ENCODE peak calls at places on chromosomes 1 and 21, in ten cellular contexts. One of them, this sample, is unnamed.

GRCh38 chr1:25568090-25568833 is 24.9 kb downstream of the LDLRAP1 start:
- DNase-seq in adrenal gland: peak
- DNase-seq in A172: peak
- DNase-seq in GF-D8: no peak
- DNase-seq in stimulated activated CD8-positive, alpha-beta memory T cell treated with anti-CD3 and anti-CD28 coated beads, Interleukin-15, amount 100 ng/mL, for 24 hours: no peak
- DNase-seq in stromal cell of bone marrow: peak
- DNase-seq in A549: no peak
- DNase-seq in T-helper 2 cell: no peak
- DNase-seq in mammary epithelial cell: peak
- DNase-seq in EL: peak
- DNase-seq in this sample: no peak

GRCh38 chr1:2466270-2466665 is 9.8 kb upstream of the PLCH2 start:
- DNase-seq in stromal cell of bone marrow: no peak
- DNase-seq in adrenal gland: no peak
- DNase-seq in EL: no peak
- DNase-seq in GF-D8: no peak
- DNase-seq in A549: no peak
- DNase-seq in A172: no peak
- DNase-seq in mammary epithelial cell: no peak
- DNase-seq in T-helper 2 cell: no peak
- DNase-seq in stimulated activated CD8-positive, alpha-beta memory T cell treated with anti-CD3 and anti-CD28 coated beads, Interleukin-15, amount 100 ng/mL, for 24 hours: no peak
- DNase-seq in this sample: no peak

GRCh38 chr1:28370220-28371010 is 875 bp downstream of the PHACTR4 start:
- DNase-seq in T-helper 2 cell: peak
- DNase-seq in A172: no peak
- DNase-seq in adrenal gland: peak
- DNase-seq in GF-D8: no peak
- DNase-seq in stromal cell of bone marrow: no peak
- DNase-seq in stimulated activated CD8-positive, alpha-beta memory T cell treated with anti-CD3 and anti-CD28 coated beads, Interleukin-15, amount 100 ng/mL, for 24 hours: peak
- DNase-seq in EL: peak
- DNase-seq in A549: peak
- DNase-seq in mammary epithelial cell: no peak
- DNase-seq in this sample: peak

GRCh38 chr1:12548279-12549105 is 69.5 kb downstream of the DHRS3 start:
- DNase-seq in EL: no peak
- DNase-seq in adrenal gland: no peak
- DNase-seq in T-helper 2 cell: no peak
- DNase-seq in stimulated activated CD8-positive, alpha-beta memory T cell treated with anti-CD3 and anti-CD28 coated beads, Interleukin-15, amount 100 ng/mL, for 24 hours: no peak
- DNase-seq in A549: no peak
- DNase-seq in A172: no peak
- DNase-seq in stromal cell of bone marrow: no peak
- DNase-seq in GF-D8: no peak
- DNase-seq in mammary epithelial cell: no peak
- DNase-seq in this sample: no peak

GRCh38 chr1:85563139-85563538 is 17.4 kb upstream of the CCN1 start:
- DNase-seq in T-helper 2 cell: no peak
- DNase-seq in A549: no peak
- DNase-seq in EL: no peak
- DNase-seq in GF-D8: no peak
- DNase-seq in mammary epithelial cell: no peak
- DNase-seq in stimulated activated CD8-positive, alpha-beta memory T cell treated with anti-CD3 and anti-CD28 coated beads, Interleukin-15, amount 100 ng/mL, for 24 hours: no peak
- DNase-seq in adrenal gland: no peak
- DNase-seq in stromal cell of bone marrow: peak
- DNase-seq in A172: no peak
- DNase-seq in this sample: no peak

GRCh38 chr21:14753069-14753465 is 207.0 kb upstream of the SAMSN1 start:
- DNase-seq in GF-D8: no peak
- DNase-seq in adrenal gland: no peak
- DNase-seq in stromal cell of bone marrow: no peak
- DNase-seq in EL: no peak
- DNase-seq in mammary epithelial cell: no peak
- DNase-seq in A549: no peak
- DNase-seq in T-helper 2 cell: no peak
- DNase-seq in stimulated activated CD8-positive, alpha-beta memory T cell treated with anti-CD3 and anti-CD28 coated beads, Interleukin-15, amount 100 ng/mL, for 24 hours: no peak
- DNase-seq in A172: no peak
- DNase-seq in this sample: peak

GRCh38 chr1:82762829-82763532 is 962.2 kb downstream of the ADGRL2 start:
- DNase-seq in T-helper 2 cell: no peak
- DNase-seq in EL: no peak
- DNase-seq in adrenal gland: peak
- DNase-seq in GF-D8: no peak
- DNase-seq in stromal cell of bone marrow: no peak
- DNase-seq in mammary epithelial cell: no peak
- DNase-seq in stimulated activated CD8-positive, alpha-beta memory T cell treated with anti-CD3 and anti-CD28 coated beads, Interleukin-15, amount 100 ng/mL, for 24 hours: no peak
- DNase-seq in A549: no peak
- DNase-seq in A172: no peak
- DNase-seq in this sample: peak

GRCh38 chr21:28025111-28025510 is 967.6 kb downstream of the LTN1 start:
- DNase-seq in A172: no peak
- DNase-seq in stimulated activated CD8-positive, alpha-beta memory T cell treated with anti-CD3 and anti-CD28 coated beads, Interleukin-15, amount 100 ng/mL, for 24 hours: no peak
- DNase-seq in GF-D8: no peak
- DNase-seq in EL: no peak
- DNase-seq in adrenal gland: no peak
- DNase-seq in stromal cell of bone marrow: no peak
- DNase-seq in mammary epithelial cell: no peak
- DNase-seq in A549: no peak
- DNase-seq in T-helper 2 cell: no peak
- DNase-seq in this sample: no peak

GRCh38 chr1:117655220-117655577 is 49.4 kb downstream of the TENT5C start:
- DNase-seq in A172: peak
- DNase-seq in stromal cell of bone marrow: no peak
- DNase-seq in A549: peak
- DNase-seq in T-helper 2 cell: peak
- DNase-seq in EL: peak
- DNase-seq in GF-D8: no peak
- DNase-seq in stimulated activated CD8-positive, alpha-beta memory T cell treated with anti-CD3 and anti-CD28 coated beads, Interleukin-15, amount 100 ng/mL, for 24 hours: no peak
- DNase-seq in adrenal gland: no peak
- DNase-seq in mammary epithelial cell: no peak
- DNase-seq in this sample: peak

GRCh38 chr1:212529211-212529731 is 79.3 kb upstream of the ATF3 start:
- DNase-seq in A549: no peak
- DNase-seq in stimulated activated CD8-positive, alpha-beta memory T cell treated with anti-CD3 and anti-CD28 coated beads, Interleukin-15, amount 100 ng/mL, for 24 hours: no peak
- DNase-seq in EL: peak
- DNase-seq in T-helper 2 cell: no peak
- DNase-seq in stromal cell of bone marrow: peak
- DNase-seq in mammary epithelial cell: peak
- DNase-seq in adrenal gland: peak
- DNase-seq in GF-D8: no peak
- DNase-seq in A172: peak
- DNase-seq in this sample: no peak

GRCh38 chr1:33341190-33341589 is 20.3 kb upstream of the A3GALT2 start:
- DNase-seq in stimulated activated CD8-positive, alpha-beta memory T cell treated with anti-CD3 and anti-CD28 coated beads, Interleukin-15, amount 100 ng/mL, for 24 hours: no peak
- DNase-seq in EL: no peak
- DNase-seq in adrenal gland: no peak
- DNase-seq in mammary epithelial cell: no peak
- DNase-seq in T-helper 2 cell: no peak
- DNase-seq in A549: no peak
- DNase-seq in A172: no peak
- DNase-seq in stromal cell of bone marrow: no peak
- DNase-seq in GF-D8: no peak
- DNase-seq in this sample: no peak

GRCh38 chr1:78032964-78033796 is 12.6 kb upstream of the GIPC2 start:
- DNase-seq in A172: no peak
- DNase-seq in mammary epithelial cell: no peak
- DNase-seq in adrenal gland: no peak
- DNase-seq in GF-D8: no peak
- DNase-seq in T-helper 2 cell: no peak
- DNase-seq in stromal cell of bone marrow: no peak
- DNase-seq in EL: no peak
- DNase-seq in A549: no peak
- DNase-seq in stimulated activated CD8-positive, alpha-beta memory T cell treated with anti-CD3 and anti-CD28 coated beads, Interleukin-15, amount 100 ng/mL, for 24 hours: no peak
- DNase-seq in this sample: peak

GRCh38 chr21:37766104-37766503 is 150.2 kb downstream of the KCNJ6 start:
- DNase-seq in stimulated activated CD8-positive, alpha-beta memory T cell treated with anti-CD3 and anti-CD28 coated beads, Interleukin-15, amount 100 ng/mL, for 24 hours: no peak
- DNase-seq in EL: no peak
- DNase-seq in T-helper 2 cell: no peak
- DNase-seq in A172: no peak
- DNase-seq in mammary epithelial cell: no peak
- DNase-seq in GF-D8: no peak
- DNase-seq in stromal cell of bone marrow: no peak
- DNase-seq in A549: no peak
- DNase-seq in adrenal gland: no peak
- DNase-seq in this sample: no peak

GRCh38 chr1:156465747-156466365 is 34.7 kb downstream of the MEF2D start:
- DNase-seq in T-helper 2 cell: no peak
- DNase-seq in stimulated activated CD8-positive, alpha-beta memory T cell treated with anti-CD3 and anti-CD28 coated beads, Interleukin-15, amount 100 ng/mL, for 24 hours: no peak
- DNase-seq in GF-D8: no peak
- DNase-seq in stromal cell of bone marrow: no peak
- DNase-seq in mammary epithelial cell: no peak
- DNase-seq in A172: no peak
- DNase-seq in A549: peak
- DNase-seq in adrenal gland: no peak
- DNase-seq in EL: no peak
- DNase-seq in this sample: peak

GRCh38 chr1:54976747-54977146 is 3.7 kb upstream of the TMEM61 start:
- DNase-seq in A549: no peak
- DNase-seq in stromal cell of bone marrow: no peak
- DNase-seq in A172: no peak
- DNase-seq in adrenal gland: peak
- DNase-seq in GF-D8: no peak
- DNase-seq in T-helper 2 cell: no peak
- DNase-seq in mammary epithelial cell: no peak
- DNase-seq in stimulated activated CD8-positive, alpha-beta memory T cell treated with anti-CD3 and anti-CD28 coated beads, Interleukin-15, amount 100 ng/mL, for 24 hours: no peak
- DNase-seq in EL: no peak
- DNase-seq in this sample: no peak

GRCh38 chr1:25020851-25021585 is 90.9 kb upstream of the RUNX3 start:
- DNase-seq in GF-D8: no peak
- DNase-seq in stimulated activated CD8-positive, alpha-beta memory T cell treated with anti-CD3 and anti-CD28 coated beads, Interleukin-15, amount 100 ng/mL, for 24 hours: no peak
- DNase-seq in EL: no peak
- DNase-seq in A172: no peak
- DNase-seq in A549: no peak
- DNase-seq in adrenal gland: no peak
- DNase-seq in T-helper 2 cell: no peak
- DNase-seq in mammary epithelial cell: no peak
- DNase-seq in stromal cell of bone marrow: no peak
- DNase-seq in this sample: no peak

GRCh38 chr1:149845416-149845815 is 54.0 kb upstream of the BOLA1 start:
- DNase-seq in stimulated activated CD8-positive, alpha-beta memory T cell treated with anti-CD3 and anti-CD28 coated beads, Interleukin-15, amount 100 ng/mL, for 24 hours: no peak
- DNase-seq in T-helper 2 cell: peak
- DNase-seq in A549: no peak
- DNase-seq in stromal cell of bone marrow: no peak
- DNase-seq in EL: no peak
- DNase-seq in mammary epithelial cell: no peak
- DNase-seq in adrenal gland: peak
- DNase-seq in GF-D8: no peak
- DNase-seq in A172: no peak
- DNase-seq in this sample: no peak